ENCODE peak calls at places on chromosomes 1 and 21, in five cellular contexts. One of them, this sample, is unnamed.

GRCh38 chr1:9787702-9788101 is 36.1 kb downstream of the CLSTN1 start:
- DNase-seq in H1: no peak
- DNase-seq in HCT116: no peak
- DNase-seq in HepG2: no peak
- DNase-seq in GM12878: peak
- DNase-seq in this sample: no peak

GRCh38 chr1:29237906-29238600 is 1.7 kb downstream of the PTPRU start:
- DNase-seq in H1: peak
- DNase-seq in HCT116: no peak
- DNase-seq in HepG2: peak
- DNase-seq in GM12878: no peak
- DNase-seq in this sample: no peak

GRCh38 chr1:99561952-99562351 is 84.0 kb upstream of the PALMD start:
- DNase-seq in H1: no peak
- DNase-seq in HCT116: no peak
- DNase-seq in HepG2: no peak
- DNase-seq in GM12878: no peak
- DNase-seq in this sample: no peak

GRCh38 chr1:38003261-38004250 is 1.8 kb downstream of the FHL3 start:
- DNase-seq in H1: no peak
- DNase-seq in HCT116: no peak
- DNase-seq in HepG2: no peak
- DNase-seq in GM12878: no peak
- DNase-seq in this sample: no peak

GRCh38 chr1:197180252-197180878 is 33.9 kb upstream of the ASPM start:
- DNase-seq in H1: no peak
- DNase-seq in HCT116: no peak
- DNase-seq in HepG2: peak
- DNase-seq in GM12878: no peak
- DNase-seq in this sample: peak

GRCh38 chr1:30525980-30526651 is 197.3 kb downstream of the MATN1 start:
- DNase-seq in H1: peak
- DNase-seq in HCT116: peak
- DNase-seq in HepG2: peak
- DNase-seq in GM12878: no peak
- DNase-seq in this sample: no peak

GRCh38 chr1:67313934-67314671 is 6.4 kb downstream of the IL12RB2 start:
- DNase-seq in H1: no peak
- DNase-seq in HCT116: no peak
- DNase-seq in HepG2: no peak
- DNase-seq in GM12878: no peak
- DNase-seq in this sample: no peak

GRCh38 chr1:167057297-167057688 is 32.9 kb downstream of the GPA33 start:
- DNase-seq in H1: no peak
- DNase-seq in HCT116: peak
- DNase-seq in HepG2: peak
- DNase-seq in GM12878: no peak
- DNase-seq in this sample: peak

GRCh38 chr1:85607126-85607912 is 26.8 kb downstream of the CCN1 start:
- DNase-seq in H1: peak
- DNase-seq in HCT116: peak
- DNase-seq in HepG2: peak
- DNase-seq in GM12878: no peak
- DNase-seq in this sample: no peak

GRCh38 chr1:56389813-56390539 is 189.4 kb downstream of the PLPP3 start:
- DNase-seq in H1: peak
- DNase-seq in HCT116: no peak
- DNase-seq in HepG2: no peak
- DNase-seq in GM12878: no peak
- DNase-seq in this sample: peak

GRCh38 chr1:119679223-119679622 is 31.2 kb upstream of the ZNF697 start:
- DNase-seq in H1: no peak
- DNase-seq in HCT116: no peak
- DNase-seq in HepG2: no peak
- DNase-seq in GM12878: no peak
- DNase-seq in this sample: no peak

GRCh38 chr1:234932106-234932505 is 196.5 kb downstream of the TOMM20 start:
- DNase-seq in H1: no peak
- DNase-seq in HCT116: no peak
- DNase-seq in HepG2: no peak
- DNase-seq in GM12878: no peak
- DNase-seq in this sample: no peak

GRCh38 chr1:93623875-93624274 is 57.8 kb downstream of the BCAR3 start:
- DNase-seq in H1: no peak
- DNase-seq in HCT116: no peak
- DNase-seq in HepG2: no peak
- DNase-seq in GM12878: no peak
- DNase-seq in this sample: no peak

GRCh38 chr21:33668180-33668579 is 25.9 kb downstream of the ITSN1 start:
- DNase-seq in H1: no peak
- DNase-seq in HCT116: no peak
- DNase-seq in HepG2: no peak
- DNase-seq in GM12878: no peak
- DNase-seq in this sample: no peak

GRCh38 chr1:1599030-1599916 is 662 bp downstream of the FNDC10 start:
- DNase-seq in H1: peak
- DNase-seq in HCT116: no peak
- DNase-seq in HepG2: no peak
- DNase-seq in GM12878: no peak
- DNase-seq in this sample: no peak

GRCh38 chr1:74908797-74909196 is 175.8 kb downstream of the TYW3 start:
- DNase-seq in H1: no peak
- DNase-seq in HCT116: no peak
- DNase-seq in HepG2: no peak
- DNase-seq in GM12878: no peak
- DNase-seq in this sample: no peak

GRCh38 chr1:230110971-230111370 is 43.9 kb downstream of the GALNT2 start:
- DNase-seq in H1: no peak
- DNase-seq in HCT116: no peak
- DNase-seq in HepG2: no peak
- DNase-seq in GM12878: no peak
- DNase-seq in this sample: no peak

GRCh38 chr1:201008666-201009360 is 14.7 kb downstream of the KIF21B start:
- DNase-seq in H1: no peak
- DNase-seq in HCT116: no peak
- DNase-seq in HepG2: no peak
- DNase-seq in GM12878: no peak
- DNase-seq in this sample: no peak

GRCh38 chr1:28781305-28781704 is 30.7 kb upstream of the OPRD1 start:
- DNase-seq in H1: no peak
- DNase-seq in HCT116: no peak
- DNase-seq in HepG2: no peak
- DNase-seq in GM12878: no peak
- DNase-seq in this sample: no peak

GRCh38 chr1:180040034-180040433 is 85.4 kb downstream of the CEP350 start:
- DNase-seq in H1: no peak
- DNase-seq in HCT116: peak
- DNase-seq in HepG2: no peak
- DNase-seq in GM12878: no peak
- DNase-seq in this sample: no peak

DNA sequence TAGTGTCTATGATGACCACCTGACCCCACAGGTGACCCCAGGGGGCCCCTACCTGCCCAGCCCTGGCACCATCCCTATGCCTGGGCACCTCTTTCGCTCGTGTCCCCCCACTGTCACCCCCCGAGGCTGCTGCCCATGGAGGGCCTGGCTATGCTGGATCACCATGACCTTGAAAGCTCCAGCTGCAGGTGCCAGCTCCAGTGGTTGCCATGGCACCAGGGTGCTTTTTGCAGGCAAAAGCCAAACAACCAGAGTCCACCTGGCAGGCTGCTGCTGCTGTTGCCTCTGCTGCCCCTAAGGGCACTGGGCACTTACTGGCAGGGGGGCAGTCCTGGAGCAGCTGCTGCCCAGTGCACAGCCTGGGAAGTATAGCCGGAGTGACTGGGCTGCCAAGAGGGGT is 21.7 kb downstream of the ETNK2 start:
- DNase-seq in H1: no peak
- DNase-seq in HCT116: no peak
- DNase-seq in HepG2: no peak
- DNase-seq in GM12878: no peak
- DNase-seq in this sample: peak
- TF ChIP-seq JUND in H1: no peak
- TF ChIP-seq JUND in HCT116: no peak
- TF ChIP-seq JUND in HepG2: no peak
- TF ChIP-seq JUND in GM12878: no peak
- TF ChIP-seq JUND in this sample: no peak

GRCh38 chr1:236484310-236484971 is 39.3 kb upstream of the LGALS8 start:
- DNase-seq in H1: no peak
- DNase-seq in HCT116: no peak
- DNase-seq in HepG2: no peak
- DNase-seq in GM12878: no peak
- DNase-seq in this sample: no peak
- TF ChIP-seq JUND in H1: no peak
- TF ChIP-seq JUND in HCT116: no peak
- TF ChIP-seq JUND in HepG2: no peak
- TF ChIP-seq JUND in GM12878: no peak
- TF ChIP-seq JUND in this sample: no peak

GRCh38 chr1:41740058-41740457 is 178.7 kb downstream of the HIVEP3 start:
- DNase-seq in H1: no peak
- DNase-seq in HCT116: no peak
- DNase-seq in HepG2: no peak
- DNase-seq in GM12878: no peak
- DNase-seq in this sample: no peak

GRCh38 chr1:41743361-41743760 is 175.4 kb downstream of the HIVEP3 start:
- DNase-seq in H1: no peak
- DNase-seq in HCT116: no peak
- DNase-seq in HepG2: no peak
- DNase-seq in GM12878: no peak
- DNase-seq in this sample: no peak

GRCh38 chr1:41741244-41741643 is 177.5 kb downstream of the HIVEP3 start:
- DNase-seq in H1: no peak
- DNase-seq in HCT116: no peak
- DNase-seq in HepG2: no peak
- DNase-seq in GM12878: no peak
- DNase-seq in this sample: no peak

GRCh38 chr1:41740630-41741239 is 178.0 kb downstream of the HIVEP3 start:
- DNase-seq in H1: no peak
- DNase-seq in HCT116: no peak
- DNase-seq in HepG2: no peak
- DNase-seq in GM12878: no peak
- DNase-seq in this sample: no peak

GRCh38 chr1:41742219-41742618 is 176.5 kb downstream of the HIVEP3 start:
- DNase-seq in H1: no peak
- DNase-seq in HCT116: no peak
- DNase-seq in HepG2: no peak
- DNase-seq in GM12878: no peak
- DNase-seq in this sample: no peak
- TF ChIP-seq JUND in H1: no peak
- TF ChIP-seq JUND in HCT116: no peak
- TF ChIP-seq JUND in HepG2: no peak
- TF ChIP-seq JUND in GM12878: no peak
- TF ChIP-seq JUND in this sample: no peak

GRCh38 chr1:84171471-84171870 is 27.4 kb downstream of the PRKACB start:
- DNase-seq in H1: no peak
- DNase-seq in HCT116: no peak
- DNase-seq in HepG2: no peak
- DNase-seq in GM12878: no peak
- DNase-seq in this sample: no peak
- TF ChIP-seq JUND in H1: no peak
- TF ChIP-seq JUND in HCT116: no peak
- TF ChIP-seq JUND in HepG2: no peak
- TF ChIP-seq JUND in GM12878: no peak
- TF ChIP-seq JUND in this sample: no peak

DNA sequence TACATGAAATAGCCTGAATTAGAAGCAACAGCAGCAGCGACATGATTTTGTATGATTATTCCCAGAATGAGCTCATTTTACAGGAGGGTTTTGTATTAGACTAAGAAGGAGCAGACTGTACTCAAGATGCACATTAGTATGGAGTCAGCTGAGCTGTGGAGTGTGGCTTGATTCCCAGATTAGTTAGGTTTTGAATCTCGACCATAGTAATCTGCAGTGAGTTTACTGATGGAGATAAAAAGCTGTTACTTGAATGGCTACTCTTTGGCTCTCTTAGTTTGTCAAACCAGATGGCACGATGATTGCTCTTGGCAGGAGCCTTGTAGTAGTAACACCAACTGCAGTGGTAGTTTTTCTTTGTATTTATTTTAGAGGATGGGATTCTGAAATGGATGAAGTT is 143.1 kb downstream of the PHTF1 start:
- DNase-seq in H1: no peak
- DNase-seq in HCT116: no peak
- DNase-seq in HepG2: no peak
- DNase-seq in GM12878: no peak
- DNase-seq in this sample: no peak
- TF ChIP-seq JUND in H1: no peak
- TF ChIP-seq JUND in HCT116: no peak
- TF ChIP-seq JUND in HepG2: no peak
- TF ChIP-seq JUND in GM12878: no peak
- TF ChIP-seq JUND in this sample: no peak

GRCh38 chr1:198890531-198890930 is 251.7 kb downstream of the PTPRC start:
- DNase-seq in H1: no peak
- DNase-seq in HCT116: no peak
- DNase-seq in HepG2: no peak
- DNase-seq in GM12878: no peak
- DNase-seq in this sample: no peak
- TF ChIP-seq JUND in H1: no peak
- TF ChIP-seq JUND in HCT116: no peak
- TF ChIP-seq JUND in HepG2: no peak
- TF ChIP-seq JUND in GM12878: no peak
- TF ChIP-seq JUND in this sample: peak

DNA sequence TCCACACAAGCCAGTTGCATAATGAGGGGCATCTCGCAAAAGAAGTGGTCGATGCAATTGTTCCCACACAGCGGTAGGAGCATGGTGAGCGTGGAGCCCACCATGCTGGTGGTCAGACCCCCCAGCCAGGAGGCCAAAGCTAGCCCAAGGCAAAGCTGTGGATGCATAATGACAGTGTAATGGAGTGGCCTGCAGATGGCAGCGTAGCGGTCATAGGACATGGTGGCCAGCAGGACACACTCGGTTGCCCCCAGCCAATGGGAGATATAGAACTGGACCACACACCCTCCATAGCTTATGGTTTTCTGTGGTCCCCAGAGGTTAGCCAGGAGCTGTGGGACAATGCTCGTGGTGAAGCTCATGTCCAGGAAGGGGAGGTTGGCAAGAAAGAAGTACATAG is 4.3 kb downstream of the OR2C3 start:
- DNase-seq in H1: peak
- DNase-seq in HCT116: no peak
- DNase-seq in HepG2: no peak
- DNase-seq in GM12878: no peak
- DNase-seq in this sample: no peak
- TF ChIP-seq JUND in H1: no peak
- TF ChIP-seq JUND in HCT116: no peak
- TF ChIP-seq JUND in HepG2: no peak
- TF ChIP-seq JUND in GM12878: no peak
- TF ChIP-seq JUND in this sample: no peak